ENCODE peak calls at places on chromosomes 7 and 10, in six cellular contexts. One of them, this sample, is unnamed.

GRCh38 chr7:130994378-130995115 is 260.5 kb upstream of the KLF14 start:
- DNase-seq in small intestine: peak
- DNase-seq in WERI-Rb-1: no peak
- DNase-seq in lung: no peak
- DNase-seq in Peyer's patch: no peak
- DNase-seq in transverse colon: peak
- DNase-seq in this sample: peak

GRCh38 chr10:74770400-74770799 is 56.0 kb upstream of the KAT6B start:
- DNase-seq in WERI-Rb-1: no peak
- DNase-seq in lung: no peak
- DNase-seq in transverse colon: no peak
- DNase-seq in Peyer's patch: no peak
- DNase-seq in small intestine: no peak
- DNase-seq in this sample: no peak

GRCh38 chr10:112720178-112720577 is 229.9 kb upstream of the TCF7L2 start:
- DNase-seq in small intestine: no peak
- DNase-seq in Peyer's patch: no peak
- DNase-seq in lung: no peak
- DNase-seq in transverse colon: no peak
- DNase-seq in WERI-Rb-1: no peak
- DNase-seq in this sample: no peak

GRCh38 chr7:44149571-44150465 is 8.7 kb upstream of the MYL7 start:
- DNase-seq in WERI-Rb-1: no peak
- DNase-seq in Peyer's patch: no peak
- DNase-seq in lung: no peak
- DNase-seq in small intestine: no peak
- DNase-seq in transverse colon: no peak
- DNase-seq in this sample: peak

GRCh38 chr10:108049668-108050067 is 885.2 kb upstream of the SORCS1 start:
- DNase-seq in transverse colon: no peak
- DNase-seq in Peyer's patch: no peak
- DNase-seq in small intestine: no peak
- DNase-seq in WERI-Rb-1: no peak
- DNase-seq in lung: no peak
- DNase-seq in this sample: no peak

GRCh38 chr10:64196638-64197315 is 675.6 kb downstream of the REEP3 start:
- DNase-seq in Peyer's patch: no peak
- DNase-seq in small intestine: no peak
- DNase-seq in lung: no peak
- DNase-seq in WERI-Rb-1: no peak
- DNase-seq in transverse colon: no peak
- DNase-seq in this sample: no peak

GRCh38 chr7:123352957-123353356 is 153.2 kb upstream of the SLC13A1 start:
- DNase-seq in lung: no peak
- DNase-seq in small intestine: no peak
- DNase-seq in WERI-Rb-1: no peak
- DNase-seq in Peyer's patch: no peak
- DNase-seq in transverse colon: no peak
- DNase-seq in this sample: no peak

GRCh38 chr10:12921163-12921562 is 80.3 kb downstream of the CCDC3 start:
- DNase-seq in lung: no peak
- DNase-seq in small intestine: no peak
- DNase-seq in WERI-Rb-1: no peak
- DNase-seq in Peyer's patch: no peak
- DNase-seq in transverse colon: no peak
- DNase-seq in this sample: no peak

GRCh38 chr7:106848851-106849442 is 16.1 kb upstream of the PIK3CG start:
- DNase-seq in Peyer's patch: no peak
- DNase-seq in lung: no peak
- DNase-seq in small intestine: no peak
- DNase-seq in transverse colon: no peak
- DNase-seq in WERI-Rb-1: no peak
- DNase-seq in this sample: no peak

GRCh38 chr7:151309306-151309705 is 32.3 kb upstream of the NUB1 start:
- DNase-seq in small intestine: no peak
- DNase-seq in lung: no peak
- DNase-seq in transverse colon: no peak
- DNase-seq in WERI-Rb-1: no peak
- DNase-seq in Peyer's patch: no peak
- DNase-seq in this sample: no peak
- H3K27ac ChIP-seq in small intestine: no peak
- H3K27ac ChIP-seq in lung: no peak
- H3K27ac ChIP-seq in transverse colon: no peak
- H3K27ac ChIP-seq in WERI-Rb-1: no peak
- H3K27ac ChIP-seq in Peyer's patch: no peak
- H3K27ac ChIP-seq in this sample: no peak

GRCh38 chr10:119759832-119760231 is 34.0 kb downstream of the INPP5F start:
- DNase-seq in Peyer's patch: no peak
- DNase-seq in small intestine: no peak
- DNase-seq in lung: peak
- DNase-seq in WERI-Rb-1: no peak
- DNase-seq in transverse colon: no peak
- DNase-seq in this sample: no peak
- H3K27ac ChIP-seq in Peyer's patch: no peak
- H3K27ac ChIP-seq in small intestine: no peak
- H3K27ac ChIP-seq in lung: peak
- H3K27ac ChIP-seq in WERI-Rb-1: no peak
- H3K27ac ChIP-seq in transverse colon: peak
- H3K27ac ChIP-seq in this sample: no peak

GRCh38 chr10:130642926-130643325 is 506.7 kb downstream of the GLRX3 start:
- DNase-seq in lung: no peak
- DNase-seq in transverse colon: no peak
- DNase-seq in Peyer's patch: no peak
- DNase-seq in WERI-Rb-1: no peak
- DNase-seq in small intestine: no peak
- DNase-seq in this sample: no peak
- H3K27ac ChIP-seq in lung: no peak
- H3K27ac ChIP-seq in transverse colon: no peak
- H3K27ac ChIP-seq in Peyer's patch: no peak
- H3K27ac ChIP-seq in WERI-Rb-1: no peak
- H3K27ac ChIP-seq in small intestine: no peak
- H3K27ac ChIP-seq in this sample: no peak

GRCh38 chr7:107961399-107961798 is 41.6 kb downstream of the LAMB1 start:
- DNase-seq in Peyer's patch: no peak
- DNase-seq in WERI-Rb-1: no peak
- DNase-seq in small intestine: no peak
- DNase-seq in transverse colon: peak
- DNase-seq in lung: no peak
- DNase-seq in this sample: no peak
- H3K27ac ChIP-seq in Peyer's patch: peak
- H3K27ac ChIP-seq in WERI-Rb-1: no peak
- H3K27ac ChIP-seq in small intestine: no peak
- H3K27ac ChIP-seq in transverse colon: peak
- H3K27ac ChIP-seq in lung: no peak
- H3K27ac ChIP-seq in this sample: no peak

GRCh38 chr7:79410345-79410744 is 43.1 kb downstream of the MAGI2 start:
- DNase-seq in Peyer's patch: no peak
- DNase-seq in small intestine: no peak
- DNase-seq in transverse colon: no peak
- DNase-seq in lung: no peak
- DNase-seq in WERI-Rb-1: no peak
- DNase-seq in this sample: no peak

GRCh38 chr7:79407351-79407750 is 46.1 kb downstream of the MAGI2 start:
- DNase-seq in transverse colon: no peak
- DNase-seq in lung: no peak
- DNase-seq in WERI-Rb-1: no peak
- DNase-seq in small intestine: no peak
- DNase-seq in Peyer's patch: no peak
- DNase-seq in this sample: no peak

GRCh38 chr7:79414910-79415309 is 38.6 kb downstream of the MAGI2 start:
- DNase-seq in Peyer's patch: no peak
- DNase-seq in lung: no peak
- DNase-seq in small intestine: no peak
- DNase-seq in transverse colon: no peak
- DNase-seq in WERI-Rb-1: no peak
- DNase-seq in this sample: no peak

GRCh38 chr7:79412915-79413314 is 40.6 kb downstream of the MAGI2 start:
- DNase-seq in small intestine: no peak
- DNase-seq in lung: no peak
- DNase-seq in WERI-Rb-1: no peak
- DNase-seq in transverse colon: no peak
- DNase-seq in Peyer's patch: no peak
- DNase-seq in this sample: no peak

GRCh38 chr7:79412438-79412837 is 41.0 kb downstream of the MAGI2 start:
- DNase-seq in transverse colon: no peak
- DNase-seq in Peyer's patch: no peak
- DNase-seq in WERI-Rb-1: no peak
- DNase-seq in small intestine: no peak
- DNase-seq in lung: no peak
- DNase-seq in this sample: no peak
- H3K27ac ChIP-seq in transverse colon: no peak
- H3K27ac ChIP-seq in Peyer's patch: no peak
- H3K27ac ChIP-seq in WERI-Rb-1: no peak
- H3K27ac ChIP-seq in small intestine: no peak
- H3K27ac ChIP-seq in lung: no peak
- H3K27ac ChIP-seq in this sample: no peak

GRCh38 chr7:51269911-51270310 is 46.7 kb downstream of the COBL start:
- DNase-seq in small intestine: no peak
- DNase-seq in lung: no peak
- DNase-seq in Peyer's patch: no peak
- DNase-seq in transverse colon: no peak
- DNase-seq in WERI-Rb-1: no peak
- DNase-seq in this sample: no peak
- H3K27ac ChIP-seq in small intestine: no peak
- H3K27ac ChIP-seq in lung: no peak
- H3K27ac ChIP-seq in Peyer's patch: no peak
- H3K27ac ChIP-seq in transverse colon: no peak
- H3K27ac ChIP-seq in WERI-Rb-1: no peak
- H3K27ac ChIP-seq in this sample: no peak

GRCh38 chr7:81299711-81300110 is 380.9 kb upstream of the SEMA3C start:
- DNase-seq in Peyer's patch: no peak
- DNase-seq in WERI-Rb-1: no peak
- DNase-seq in small intestine: no peak
- DNase-seq in lung: no peak
- DNase-seq in transverse colon: no peak
- DNase-seq in this sample: no peak
- H3K27ac ChIP-seq in Peyer's patch: no peak
- H3K27ac ChIP-seq in WERI-Rb-1: no peak
- H3K27ac ChIP-seq in small intestine: no peak
- H3K27ac ChIP-seq in lung: no peak
- H3K27ac ChIP-seq in transverse colon: peak
- H3K27ac ChIP-seq in this sample: no peak

GRCh38 chr7:138954545-138955475 is 26.4 kb downstream of the KIAA1549 start:
- DNase-seq in lung: no peak
- DNase-seq in WERI-Rb-1: peak
- DNase-seq in Peyer's patch: no peak
- DNase-seq in small intestine: no peak
- DNase-seq in transverse colon: no peak
- DNase-seq in this sample: no peak
- H3K27ac ChIP-seq in lung: no peak
- H3K27ac ChIP-seq in WERI-Rb-1: no peak
- H3K27ac ChIP-seq in Peyer's patch: no peak
- H3K27ac ChIP-seq in small intestine: no peak
- H3K27ac ChIP-seq in transverse colon: no peak
- H3K27ac ChIP-seq in this sample: no peak

DNA sequence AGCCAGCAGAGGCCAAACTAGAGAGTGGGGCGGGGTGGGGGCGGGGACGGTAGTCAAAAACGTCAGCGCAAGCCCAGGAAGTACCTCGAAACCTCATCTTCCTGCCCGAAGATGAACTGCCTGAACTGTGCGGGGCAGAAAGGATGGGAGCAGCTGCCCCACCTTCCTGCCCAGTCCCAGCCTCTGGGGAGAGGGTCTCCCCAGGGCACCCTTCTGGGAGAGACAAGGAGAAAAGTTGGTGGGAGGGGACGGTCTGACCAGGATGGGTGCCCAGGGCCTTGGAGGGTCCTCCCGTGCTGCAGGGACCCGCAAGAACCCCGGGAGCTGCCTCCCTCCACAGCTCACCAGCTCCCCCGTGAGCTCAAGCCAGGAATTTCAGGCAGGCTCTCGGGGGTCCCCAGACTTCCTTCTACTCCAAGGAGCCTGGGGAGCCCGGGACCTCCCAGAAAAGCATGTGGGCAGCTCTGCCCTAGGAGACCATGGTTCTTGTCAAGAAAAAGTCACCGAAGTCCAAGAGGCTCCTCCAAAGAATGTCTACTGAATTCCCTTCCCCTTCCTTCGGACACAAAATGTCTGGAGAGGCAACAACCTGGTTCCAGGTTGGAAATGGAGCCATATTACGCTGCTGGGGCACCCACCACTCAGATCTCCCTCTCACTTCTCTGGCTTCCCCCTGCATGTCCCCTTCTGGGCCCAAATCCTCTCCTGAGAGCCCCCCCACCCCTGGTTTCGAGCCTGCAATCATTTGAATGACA is 52.8 kb downstream of the RGS10 start:
- DNase-seq in small intestine: peak
- DNase-seq in lung: no peak
- DNase-seq in Peyer's patch: peak
- DNase-seq in transverse colon: peak
- DNase-seq in WERI-Rb-1: peak
- DNase-seq in this sample: no peak
- H3K27ac ChIP-seq in small intestine: peak
- H3K27ac ChIP-seq in lung: no peak
- H3K27ac ChIP-seq in Peyer's patch: peak
- H3K27ac ChIP-seq in transverse colon: peak
- H3K27ac ChIP-seq in WERI-Rb-1: no peak
- H3K27ac ChIP-seq in this sample: no peak

GRCh38 chr7:1535695-1536094 is 5.2 kb downstream of the MAFK start:
- DNase-seq in small intestine: no peak
- DNase-seq in WERI-Rb-1: no peak
- DNase-seq in Peyer's patch: no peak
- DNase-seq in lung: no peak
- DNase-seq in transverse colon: no peak
- DNase-seq in this sample: no peak

GRCh38 chr7:1538544-1539345 is 8.2 kb downstream of the MAFK start:
- DNase-seq in transverse colon: no peak
- DNase-seq in Peyer's patch: no peak
- DNase-seq in WERI-Rb-1: no peak
- DNase-seq in small intestine: no peak
- DNase-seq in lung: no peak
- DNase-seq in this sample: peak

GRCh38 chr7:1536105-1536767 is 5.7 kb downstream of the MAFK start:
- DNase-seq in transverse colon: no peak
- DNase-seq in small intestine: no peak
- DNase-seq in WERI-Rb-1: no peak
- DNase-seq in Peyer's patch: no peak
- DNase-seq in lung: no peak
- DNase-seq in this sample: no peak

GRCh38 chr7:1537631-1538412 is 7.3 kb downstream of the MAFK start:
- DNase-seq in small intestine: no peak
- DNase-seq in lung: peak
- DNase-seq in transverse colon: peak
- DNase-seq in Peyer's patch: peak
- DNase-seq in WERI-Rb-1: no peak
- DNase-seq in this sample: peak

GRCh38 chr7:1536768-1537630 is 6.5 kb downstream of the MAFK start:
- DNase-seq in Peyer's patch: peak
- DNase-seq in lung: peak
- DNase-seq in WERI-Rb-1: no peak
- DNase-seq in small intestine: peak
- DNase-seq in transverse colon: peak
- DNase-seq in this sample: peak
- H3K27ac ChIP-seq in Peyer's patch: peak
- H3K27ac ChIP-seq in lung: peak
- H3K27ac ChIP-seq in WERI-Rb-1: no peak
- H3K27ac ChIP-seq in small intestine: peak
- H3K27ac ChIP-seq in transverse colon: peak
- H3K27ac ChIP-seq in this sample: peak

This sample was measured in tibial artery.